ENCODE peak calls at places on chromosome 20, in five cellular contexts. C is T-cell, L is AG04450, I is fibroblast of mammary gland, U is anterior cingulate cortex. N is an unnamed sample.

GRCh38 chr20:64119301-64119680 is 11.9 kb upstream of the NPBWR2 start:
- DNase-seq in C (no peak), L (no peak), I (no peak), U (no peak), N (no peak)

GRCh38 chr20:63064745-63065711 is 58.3 kb upstream of the BHLHE23 start:
- DNase-seq in C (no peak), L (no peak), I (no peak), U (no peak), N (no peak)

GRCh38 chr20:15359056-15359455 is 1021.6 kb upstream of the FLRT3 start:
- DNase-seq in C (no peak), L (no peak), I (peak), U (no peak), N (no peak)

GRCh38 chr20:35461620-35462019 is 6.2 kb downstream of the CEP250 start:
- DNase-seq in C (no peak), L (no peak), I (no peak), U (no peak), N (no peak)

GRCh38 chr20:24650091-24650490 is 180.7 kb downstream of the SYNDIG1 start:
- DNase-seq in C (no peak), L (peak), I (peak), U (no peak), N (no peak)

GRCh38 chr20:41287327-41287726 is 30.2 kb downstream of the ZHX3 start:
- DNase-seq in C (no peak), L (peak), I (peak), U (no peak), N (no peak)

GRCh38 chr20:4242376-4242775 is 227.0 kb upstream of the RNF24 start:
- DNase-seq in C (no peak), L (no peak), I (no peak), U (no peak), N (no peak)

GRCh38 chr20:21182832-21183563 is 57.1 kb downstream of the KIZ start:
- DNase-seq in C (no peak), L (peak), I (peak), U (no peak), N (no peak)

GRCh38 chr20:47392721-47393073 is 36.2 kb upstream of the ZMYND8 start:
- DNase-seq in C (no peak), L (no peak), I (peak), U (no peak), N (no peak)

GRCh38 chr20:24208652-24209051 is 220.1 kb upstream of the GGTLC1 start:
- DNase-seq in C (no peak), L (no peak), I (no peak), U (no peak), N (no peak)

GRCh38 chr20:1335961-1336698 is 7.2 kb upstream of the SDCBP2 start:
- DNase-seq in C (no peak), L (no peak), I (no peak), U (no peak), N (no peak)

GRCh38 chr20:62367136-62367482 is at the start of gene LAMA5:
- DNase-seq in C (no peak), L (no peak), I (no peak), U (no peak), N (no peak)

GRCh38 chr20:63032026-63032800 is 25.4 kb upstream of the BHLHE23 start:
- DNase-seq in C (no peak), L (no peak), I (no peak), U (no peak), N (no peak)

GRCh38 chr20:4896971-4897497 is 104.3 kb downstream of the SLC23A2 start:
- DNase-seq in C (no peak), L (no peak), I (peak), U (no peak), N (no peak)

GRCh38 chr20:25039697-25040437 is 18.1 kb downstream of the ACSS1 start:
- DNase-seq in C (no peak), L (peak), I (peak), U (no peak), N (no peak)

GRCh38 chr20:61874421-61875068 is 191.1 kb downstream of the TAF4 start:
- DNase-seq in C (no peak), L (no peak), I (peak), U (no peak), N (no peak)

GRCh38 chr20:45518282-45518681 is 2.9 kb upstream of the SPINT3 start:
- DNase-seq in C (no peak), L (no peak), I (peak), U (no peak), N (no peak)

GRCh38 chr20:63915471-63915870 is 20.5 kb downstream of the DNAJC5 start:
- DNase-seq in C (no peak), L (no peak), I (no peak), U (no peak), N (no peak)

GRCh38 chr20:63021356-63022321 is 14.9 kb upstream of the BHLHE23 start:
- DNase-seq in C (no peak), L (no peak), I (no peak), U (no peak), N (no peak)

GRCh38 chr20:33423141-33423834 is 20.3 kb downstream of the SNTA1 start:
- DNase-seq in C (no peak), L (no peak), I (peak), U (no peak), N (no peak)

GRCh38 chr20:57772349-57772964 is 62.6 kb upstream of the PMEPA1 start:
- DNase-seq in C (no peak), L (peak), I (peak), U (no peak), N (peak)

GRCh38 chr20:17752452-17752851 is 52.7 kb downstream of the BANF2 start:
- DNase-seq in C (no peak), L (no peak), I (no peak), U (no peak), N (no peak)

GRCh38 chr20:47189060-47189459 is 167.4 kb downstream of the ZMYND8 start:
- DNase-seq in C (no peak), L (no peak), I (no peak), U (no peak), N (no peak)

GRCh38 chr20:37945034-37945660 is 42.2 kb downstream of the VSTM2L start:
- DNase-seq in C (no peak), L (no peak), I (no peak), U (no peak), N (no peak)

GRCh38 chr20:57329608-57330221 is at the start of gene SPO11:
- DNase-seq in C (no peak), L (no peak), I (no peak), U (no peak), N (no peak)

GRCh38 chr20:52410182-52410647 is 218.6 kb upstream of the ZFP64 start:
- DNase-seq in C (peak), L (no peak), I (peak), U (no peak), N (no peak)

GRCh38 chr20:3330046-3330741 is 77.3 kb downstream of the DNAAF9 start:
- DNase-seq in C (no peak), L (no peak), I (peak), U (no peak), N (no peak)

GRCh38 chr20:44888226-44889103 is 3.0 kb downstream of the YWHAB start:
- DNase-seq in C (no peak), L (no peak), I (peak), U (no peak), N (no peak)

GRCh38 chr20:48742912-48743680 is 84.7 kb downstream of the PREX1 start:
- DNase-seq in C (no peak), L (no peak), I (no peak), U (no peak), N (no peak)

N was measured in KG1.